ENCODE peak calls at places on chromosome 1, in four cellular contexts. U is left lung, M is AG04450, A is pancreas. B is an unnamed sample.

GRCh38 chr1:151934048-151934493 is 24.8 kb upstream of the THEM4 start:
- DNase-seq in U (no peak), M (peak; percentile 16), A (no peak), B (no peak)

GRCh38 chr1:67632811-67633478 is 52.1 kb upstream of the GADD45A start:
- DNase-seq in U (no peak), M (no peak), A (no peak), B (no peak)

GRCh38 chr1:40664167-40664537 is 1.3 kb downstream of the RIMS3 start:
- DNase-seq in U (no peak), M (no peak), A (no peak), B (no peak)

GRCh38 chr1:143610196-143610595 is 361.6 kb downstream of the FAM72C start:
- DNase-seq in U (no peak), M (no peak), A (no peak), B (no peak)

GRCh38 chr1:70353641-70354331 is 736 bp downstream of the ANKRD13C start:
- DNase-seq in U (peak; percentile 89), M (peak; percentile 46), A (no peak), B (no peak)

GRCh38 chr1:52955129-52955970 is 28.3 kb downstream of the SCP2 start:
- DNase-seq in U (no peak), M (peak; percentile 27), A (no peak), B (no peak)

GRCh38 chr1:117268926-117269378 is 58.2 kb upstream of the VTCN1 start:
- DNase-seq in U (no peak), M (no peak), A (no peak), B (no peak)

GRCh38 chr1:116986531-116987255 is 14.9 kb upstream of the CD101 start:
- DNase-seq in U (peak; percentile 76), M (no peak), A (peak; percentile 10), B (no peak)

GRCh38 chr1:5681654-5682053 is 310.6 kb downstream of the NPHP4 start:
- DNase-seq in U (no peak), M (no peak), A (no peak), B (no peak)

GRCh38 chr1:61642475-61643232 is 82.3 kb downstream of the TM2D1 start:
- DNase-seq in U (no peak), M (no peak), A (no peak), B (no peak)

GRCh38 chr1:151963288-151963687 is 30.4 kb downstream of the S100A10 start:
- DNase-seq in U (no peak), M (no peak), A (no peak), B (no peak)

GRCh38 chr1:39090757-39091156 is 64.6 kb downstream of the NDUFS5 start:
- DNase-seq in U (no peak), M (no peak), A (no peak), B (no peak)

GRCh38 chr1:115782571-115783281 is 14.2 kb upstream of the CASQ2 start:
- DNase-seq in U (no peak), M (peak; percentile 2), A (no peak), B (no peak)

GRCh38 chr1:203769505-203770343 is 4.7 kb downstream of the LAX1 start:
- DNase-seq in U (peak; percentile 81), M (peak; percentile 81), A (peak; percentile 90), B (peak; percentile 53)

GRCh38 chr1:197915797-197916686 is 1.1 kb upstream of the LHX9 start:
- DNase-seq in U (peak; percentile 81), M (no peak), A (no peak), B (no peak)

GRCh38 chr1:223198628-223198965 is 55.5 kb upstream of the TLR5 start:
- DNase-seq in U (no peak), M (no peak), A (no peak), B (no peak)

GRCh38 chr1:187570166-187570565 is 741.4 kb downstream of the PLA2G4A start:
- DNase-seq in U (no peak), M (no peak), A (no peak), B (no peak)

GRCh38 chr1:25742316-25742715 is 57.7 kb upstream of the SELENON start:
- DNase-seq in U (no peak), M (no peak), A (no peak), B (no peak)

GRCh38 chr1:205632374-205633169 is 761 bp upstream of the ELK4 start:
- DNase-seq in U (no peak), M (no peak), A (no peak), B (no peak)

GRCh38 chr1:30274176-30274936 is 449.0 kb downstream of the MATN1 start:
- DNase-seq in U (no peak), M (no peak), A (no peak), B (no peak)

GRCh38 chr1:92482404-92482664 is 4.4 kb downstream of the GFI1 start:
- DNase-seq in U (peak; percentile 80), M (no peak), A (no peak), B (no peak)

GRCh38 chr1:29196863-29197589 is 15.3 kb upstream of the SRSF4 start:
- DNase-seq in U (no peak), M (peak; percentile 92), A (no peak), B (no peak)

GRCh38 chr1:206912445-206913095 is 9.2 kb downstream of the FCMR start:
- DNase-seq in U (no peak), M (peak; percentile 55), A (peak; percentile 66), B (peak; percentile 59)

GRCh38 chr1:226635456-226635941 is 86.9 kb downstream of the STUM start:
- DNase-seq in U (no peak), M (no peak), A (no peak), B (peak; percentile 16)

GRCh38 chr1:179021873-179022272 is 3.8 kb upstream of the FAM20B start:
- DNase-seq in U (no peak), M (no peak), A (no peak), B (peak; percentile 75)

GRCh38 chr1:166479052-166479631 is 312.3 kb upstream of the FAM78B start:
- DNase-seq in U (no peak), M (peak; percentile 6), A (peak; percentile 16), B (peak; percentile 40)

GRCh38 chr1:21293537-21294265 is 3.4 kb upstream of the ECE1 start:
- DNase-seq in U (no peak), M (no peak), A (no peak), B (no peak)

GRCh38 chr1:209398330-209398991 is 185.1 kb upstream of the CAMK1G start:
- DNase-seq in U (no peak), M (peak; percentile 55), A (no peak), B (no peak)

GRCh38 chr1:66495490-66495889 is 38.5 kb upstream of the SGIP1 start:
- DNase-seq in U (no peak), M (no peak), A (no peak), B (no peak)

GRCh38 chr1:209672705-209673630 is 2.2 kb upstream of the G0S2 start:
- DNase-seq in U (no peak), M (no peak), A (no peak), B (no peak)

GRCh38 chr1:94831636-94832035 is 11.5 kb downstream of the SLC44A3 start:
- DNase-seq in U (no peak), M (no peak), A (no peak), B (no peak)

GRCh38 chr1:179770887-179771502 is 27.9 kb downstream of the FAM163A start:
- DNase-seq in U (no peak), M (no peak), A (no peak), B (no peak)

GRCh38 chr1:10774615-10775310 is 21.7 kb downstream of the CASZ1 start:
- DNase-seq in U (peak; percentile 37), M (no peak), A (no peak), B (no peak)

GRCh38 chr1:206921772-206922265 is at the start of gene FCMR:
- DNase-seq in U (no peak), M (no peak), A (no peak), B (peak; percentile 17)

GRCh38 chr1:208243522-208243850 is 698 bp downstream of the PLXNA2 start:
- DNase-seq in U (no peak), M (no peak), A (no peak), B (no peak)

GRCh38 chr1:115658646-115659045 is 16.9 kb downstream of the VANGL1 start:
- DNase-seq in U (no peak), M (no peak), A (no peak), B (no peak)

GRCh38 chr1:60621524-60621923 is 460.8 kb upstream of the NFIA start:
- DNase-seq in U (peak; percentile 17), M (no peak), A (peak; percentile 12), B (peak; percentile 26)

GRCh38 chr1:4700801-4701200 is 46.4 kb downstream of the AJAP1 start:
- DNase-seq in U (peak; percentile 63), M (no peak), A (no peak), B (peak; percentile 90)

DNA sequence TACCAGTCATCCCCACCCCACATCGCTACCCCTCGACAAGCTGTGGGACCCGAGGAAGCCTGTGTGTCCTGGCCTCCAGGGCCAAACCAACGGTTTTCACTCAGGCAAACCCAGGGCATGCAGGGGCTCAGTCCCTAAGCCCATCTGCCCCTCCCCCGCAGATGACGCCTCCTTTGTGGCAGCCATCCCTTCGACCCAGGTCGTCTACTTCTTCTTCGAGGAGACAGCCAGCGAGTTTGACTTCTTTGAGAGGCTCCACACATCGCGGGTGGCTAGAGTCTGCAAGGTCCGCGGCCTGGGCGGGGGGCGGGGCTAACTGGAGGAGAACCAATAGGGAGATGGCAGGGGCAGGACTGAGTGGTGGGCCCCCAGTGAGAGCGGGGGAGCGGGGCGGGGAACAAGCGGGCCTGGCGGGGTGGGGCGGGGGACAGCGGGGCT is 7.4 kb downstream of the SEMA4A start:
- DNase-seq in U (peak; percentile 85), M (peak; percentile 42), A (peak; percentile 66), B (peak; percentile 73)
- H3K27ac ChIP-seq in U (peak overlapping the region; percentile 63), M (no peak overlapping the region), A (no peak overlapping the region), B (no peak overlapping the region)

GRCh38 chr1:244087021-244087560 is 36.0 kb downstream of the ZBTB18 start:
- DNase-seq in U (no peak), M (no peak), A (no peak), B (no peak)
- TF ChIP-seq CTCF in U (no peak), M (no peak), A (no peak), B (no peak)

DNA sequence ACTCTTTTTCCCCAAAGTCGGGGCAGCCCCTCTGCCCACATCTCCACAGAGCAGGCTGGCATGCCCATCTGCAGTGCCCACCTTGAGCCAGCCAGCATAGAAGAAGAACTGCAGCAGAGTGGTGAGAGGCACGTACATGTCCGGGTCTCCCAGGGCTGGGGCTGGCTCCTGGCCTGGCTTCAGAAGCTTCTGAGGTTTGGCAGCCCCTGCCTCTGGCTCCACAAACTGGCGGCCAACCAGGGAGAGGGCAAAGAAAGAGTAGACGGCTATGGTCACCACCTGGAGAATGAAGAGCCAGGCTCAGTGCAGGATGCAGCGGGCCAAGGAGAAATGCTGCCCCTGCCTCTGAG is 3.0 kb downstream of the BEST4 start:
- DNase-seq in U (peak; percentile 44), M (no peak), A (no peak), B (no peak)
- H3K4me3 ChIP-seq in U (no peak overlapping the region), M (no peak overlapping the region), A (no peak overlapping the region), B (no peak overlapping the region)

DNA sequence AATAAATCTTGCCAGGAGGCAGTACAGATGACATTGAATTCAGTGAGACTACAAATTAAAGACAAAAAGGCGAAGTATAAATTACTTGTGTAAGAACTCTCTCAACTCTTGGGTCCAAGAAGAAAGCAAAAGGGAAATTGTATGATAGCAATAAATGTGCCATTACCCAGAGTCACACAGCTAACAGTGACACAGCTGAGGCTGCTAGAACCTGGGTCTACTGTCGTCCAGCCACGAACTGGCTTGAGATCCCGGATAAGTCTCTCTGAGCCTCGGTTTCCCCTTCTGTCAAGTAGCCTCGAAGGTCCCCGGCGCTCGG is 362 bp upstream of the ROR1 start:
- DNase-seq in U (no peak), M (no peak), A (no peak), B (no peak)
- H3K27ac ChIP-seq in U (peak overlapping the region; percentile 81), M (no peak overlapping the region), A (peak overlapping the region; percentile 91), B (peak overlapping the region; percentile 80)

GRCh38 chr1:164823486-164824279 is 264.7 kb downstream of the PBX1 start:
- DNase-seq in U (no peak), M (peak; percentile 49), A (no peak), B (no peak)
- TF ChIP-seq CTCF in U (no peak), M (peak; percentile 23), A (no peak), B (no peak)

GRCh38 chr1:8392522-8392921 is 74.6 kb downstream of the SLC45A1 start:
- DNase-seq in U (no peak), M (no peak), A (no peak), B (no peak)
- H3K4me3 ChIP-seq in U (no peak overlapping the region), M (no peak overlapping the region), A (no peak overlapping the region), B (no peak overlapping the region)